ENCODE peak calls at places on chromosome 2, in six cellular contexts. X is NCI-H748 treated with DMSO at 0.1 percent for 48 hours; D is activated naive CD4-positive, alpha-beta T cell treated with anti-CD3 and anti-CD28 coated beads, Interleukin-2, amount 10 ng/mL, durations not matched to agents 7 days and 5 days; S is stimulated activated CD4-positive, alpha-beta T cell treated with anti-CD3 and anti-CD28 coated beads, Interleukin-1b, Interleukin-23, amount 100 ng/mL, for 24 hours; V is WTC11; M is iris pigment epithelial cell. U is an unnamed sample.
A peak's percentile ranks its signal among the peaks of the same experiment; 100 is the strongest.

GRCh38 chr2:96537066-96537733 is 648 bp downstream of the ARID5A start:
- DNase-seq in S (peak; percentile 81), V (peak; percentile 53), M (peak; percentile 58), X (no peak), D (peak; percentile 96), U (peak; percentile 61)

GRCh38 chr2:26238301-26238958 is 6.0 kb downstream of the HADHA start:
- DNase-seq in S (no peak), M (peak; percentile 59), V (no peak), D (no peak), X (no peak), U (no peak)

GRCh38 chr2:126655500-126656310 is at the start of gene GYPC:
- DNase-seq in X (no peak), M (peak; percentile 65), S (no peak), V (peak; percentile 59), D (peak; percentile 74), U (peak; percentile 74)

GRCh38 chr2:85917887-85918795 is 29.4 kb upstream of the ST3GAL5 start:
- DNase-seq in X (no peak), D (no peak), V (no peak), M (no peak), S (no peak), U (no peak)

GRCh38 chr2:199704358-199705238 is 146.4 kb downstream of the FTCDNL1 start:
- DNase-seq in S (no peak), X (peak; percentile 59), V (peak; percentile 57), M (peak; percentile 16), D (peak; percentile 39), U (no peak)

GRCh38 chr2:66587216-66587615 is 152.3 kb downstream of the MEIS1 start:
- DNase-seq in D (no peak), X (no peak), S (no peak), M (no peak), V (peak; percentile 71), U (no peak)

GRCh38 chr2:12498703-12499102 is 218.0 kb upstream of the TRIB2 start:
- DNase-seq in V (no peak), S (no peak), M (no peak), X (no peak), D (no peak), U (no peak)

GRCh38 chr2:149094217-149095015 is 55.9 kb downstream of the LYPD6B start:
- DNase-seq in D (no peak), M (peak; percentile 76), S (no peak), V (no peak), X (no peak), U (no peak)

GRCh38 chr2:112187805-112188596 is 49.8 kb downstream of the FBLN7 start:
- DNase-seq in M (peak; percentile 34), D (peak; percentile 84), V (no peak), X (no peak), S (peak; percentile 74), U (no peak)

GRCh38 chr2:103819599-103819998 is 1034.3 kb upstream of the POU3F3 start:
- DNase-seq in M (no peak), D (no peak), S (no peak), V (no peak), X (no peak), U (no peak)

GRCh38 chr2:182761903-182762302 is 45.8 kb downstream of the DNAJC10 start:
- DNase-seq in S (no peak), X (no peak), M (peak; percentile 70), D (no peak), V (no peak), U (no peak)